ENCODE peak calls at places on chromosomes 5 and 9, in six cellular contexts. G, F, B, I, Y and L are unnamed samples.
A peak's percentile ranks its signal among the peaks of the same experiment; 100 is the strongest.

GRCh38 chr5:154002093-154002492 is 36.6 kb downstream of the FAM114A2 start:
- DNase-seq in I (no peak), B (no peak), Y (no peak), F (no peak), G (no peak), L (peak; percentile 15)

GRCh38 chr5:87121315-87122170 is 146.1 kb upstream of the RASA1 start:
- DNase-seq in I (peak; percentile 85), F (no peak), G (no peak), Y (peak; percentile 82), B (peak; percentile 27), L (no peak)

GRCh38 chr9:72592501-72593403 is 71.3 kb downstream of the TMC1 start:
- DNase-seq in G (peak; percentile 9), I (peak; percentile 83), B (peak; percentile 16), Y (no peak), F (no peak), L (peak; percentile 78)

GRCh38 chr5:50807661-50808060 is 141.2 kb downstream of the PARP8 start:
- DNase-seq in B (no peak), I (peak; percentile 2), G (no peak), Y (peak; percentile 94), F (no peak), L (no peak)

GRCh38 chr5:92492908-92493307 is 1088.1 kb downstream of the NR2F1-AS1 start:
- DNase-seq in B (no peak), Y (no peak), F (no peak), G (no peak), I (no peak), L (no peak)

GRCh38 chr5:32506251-32506661 is 61.7 kb upstream of the ZFR start:
- DNase-seq in B (no peak), F (no peak), Y (no peak), I (peak; percentile 18), G (no peak), L (no peak)

GRCh38 chr9:101398930-101399640 is 434 bp downstream of the ZNF189 start:
- DNase-seq in I (no peak), G (no peak), F (no peak), B (no peak), Y (no peak), L (no peak)

GRCh38 chr9:79572891-79573696 is 1.3 kb downstream of the TLE4 start:
- DNase-seq in I (peak; percentile 59), Y (no peak), B (peak; percentile 55), G (peak; percentile 74), F (peak; percentile 54), L (peak; percentile 47)

GRCh38 chr9:38255599-38255998 is 136.9 kb upstream of the ALDH1B1 start:
- DNase-seq in I (no peak), F (no peak), B (no peak), G (no peak), Y (no peak), L (no peak)

GRCh38 chr9:6680797-6681146 is 35.2 kb upstream of the GLDC start:
- DNase-seq in I (no peak), G (peak; percentile 47), F (peak; percentile 37), Y (no peak), B (peak; percentile 44), L (peak; percentile 71)

GRCh38 chr9:97518909-97519307 is 17.4 kb downstream of the TMOD1 start:
- DNase-seq in B (no peak), F (no peak), I (peak; percentile 40), Y (no peak), G (no peak), L (no peak)

GRCh38 chr5:17105744-17106450 is 111.5 kb upstream of the BASP1 start:
- DNase-seq in I (no peak), B (no peak), G (no peak), F (no peak), Y (peak; percentile 54), L (no peak)

GRCh38 chr9:22279621-22280020 is 167.0 kb upstream of the DMRTA1 start:
- DNase-seq in G (no peak), B (no peak), I (peak; percentile 22), F (no peak), Y (no peak), L (no peak)

GRCh38 chr5:52738095-52738506 is 49.6 kb upstream of the ITGA1 start:
- DNase-seq in F (no peak), Y (no peak), I (no peak), B (no peak), G (no peak), L (no peak)

GRCh38 chr5:124402144-124402581 is 344.3 kb downstream of the ZNF608 start:
- DNase-seq in Y (peak; percentile 81), F (no peak), I (peak; percentile 58), G (no peak), B (no peak), L (no peak)

GRCh38 chr5:91225848-91226686 is 157.1 kb downstream of the ARRDC3 start:
- DNase-seq in F (peak; percentile 38), B (peak; percentile 47), Y (no peak), I (peak; percentile 17), G (no peak), L (peak; percentile 90)

GRCh38 chr9:97527626-97528528 is 26.4 kb downstream of the TMOD1 start:
- DNase-seq in G (no peak), F (no peak), Y (no peak), B (no peak), I (no peak), L (peak; percentile 58)

GRCh38 chr5:6581559-6582426 is 51.1 kb downstream of the NSUN2 start:
- DNase-seq in I (peak; percentile 29), Y (no peak), F (no peak), G (no peak), B (no peak), L (no peak)

GRCh38 chr5:9197881-9198260 is 348.0 kb downstream of the SEMA5A start:
- DNase-seq in I (peak; percentile 25), B (no peak), Y (no peak), F (no peak), G (no peak), L (no peak)

GRCh38 chr9:115615821-115616665 is 498.1 kb upstream of the TNC start:
- DNase-seq in Y (peak; percentile 98), G (no peak), B (no peak), F (no peak), I (peak; percentile 84), L (no peak)

GRCh38 chr9:14452539-14452938 is 138.6 kb upstream of the NFIB start:
- DNase-seq in G (no peak), Y (peak; percentile 50), F (no peak), B (no peak), I (no peak), L (no peak)

GRCh38 chr5:176396330-176396729 is 7.8 kb downstream of the HIGD2A start:
- DNase-seq in Y (no peak), G (no peak), F (no peak), B (no peak), I (no peak), L (no peak)

GRCh38 chr9:20255052-20255451 is 367.2 kb downstream of the MLLT3 start:
- DNase-seq in F (no peak), I (no peak), G (no peak), B (no peak), Y (peak; percentile 11), L (no peak)

GRCh38 chr9:79663299-79663698 is 91.5 kb downstream of the TLE4 start:
- DNase-seq in I (no peak), B (no peak), Y (no peak), G (no peak), F (no peak), L (peak; percentile 44)